ENCODE peak calls at places on chromosomes 1 and 21, in eight cellular contexts. S is CD8-positive, alpha-beta T cell; U is fibroblast of lung; E is left ventricle myocardium inferior; A is heart right ventricle; N is endodermal cell; D is uterus; R is IMR-90. Y is an unnamed sample. For H3K4me1, the result is how much of the 10 kb centered on the place peaks cover.

GRCh38 chr1:173395762-173396161 is 81.4 kb upstream of the PRDX6 start:
- DNase-seq in D (no peak), R (no peak), E (no peak), A (no peak), S (no peak), U (no peak), N (no peak), Y (no peak)

GRCh38 chr1:55147504-55147903 is 67.7 kb downstream of the USP24 start:
- DNase-seq in N (no peak), R (no peak), E (no peak), S (no peak), A (no peak), U (no peak), D (no peak), Y (no peak)

GRCh38 chr1:35390600-35391494 is 122.3 kb downstream of the ZMYM4 start:
- DNase-seq in N (peak), U (peak), S (no peak), E (no peak), A (no peak), R (peak), D (no peak), Y (no peak)

GRCh38 chr1:18676431-18676830 is 45.8 kb downstream of the PAX7 start:
- DNase-seq in U (no peak), S (no peak), D (no peak), R (no peak), A (no peak), E (no peak), N (no peak), Y (no peak)

GRCh38 chr21:28833181-28833580 is 159.5 kb downstream of the LTN1 start:
- DNase-seq in N (no peak), A (no peak), D (no peak), S (no peak), R (peak), E (no peak), U (no peak), Y (no peak)

GRCh38 chr1:145846191-145846590 is 761 bp downstream of the NUDT17 start:
- DNase-seq in A (no peak), D (no peak), S (peak), N (peak), U (peak), R (peak), E (no peak), Y (no peak)

GRCh38 chr1:77945345-77945744 is 33.5 kb downstream of the FUBP1 start:
- DNase-seq in R (no peak), N (no peak), E (no peak), U (no peak), A (no peak), D (no peak), S (no peak), Y (no peak)

GRCh38 chr1:91054780-91055481 is 33.1 kb upstream of the ZNF644 start:
- DNase-seq in U (no peak), N (no peak), S (no peak), D (no peak), R (no peak), A (no peak), E (no peak), Y (no peak)

GRCh38 chr21:46355161-46356004 is 31.4 kb downstream of the PCNT start:
- DNase-seq in E (no peak), U (no peak), N (no peak), R (no peak), D (no peak), A (no peak), S (peak), Y (no peak)

GRCh38 chr1:100834779-100835645 is 59.6 kb downstream of the EXTL2 start:
- DNase-seq in D (no peak), A (no peak), R (peak), E (no peak), S (no peak), U (no peak), N (peak), Y (peak)

GRCh38 chr1:94270801-94271203 is 33.4 kb upstream of the ARHGAP29 start:
- DNase-seq in U (peak), E (no peak), A (no peak), S (no peak), D (no peak), R (peak), N (no peak), Y (no peak)

GRCh38 chr1:22366346-22366745 is 85.3 kb upstream of the ZBTB40 start:
- DNase-seq in U (no peak), E (no peak), R (no peak), D (no peak), S (no peak), A (no peak), N (no peak), Y (no peak)

GRCh38 chr1:29186252-29186651 is 4.6 kb upstream of the SRSF4 start:
- DNase-seq in E (no peak), D (no peak), U (no peak), S (no peak), R (peak), N (no peak), A (no peak), Y (no peak)

GRCh38 chr1:210340751-210341328 is 12.1 kb downstream of the HHAT start:
- DNase-seq in U (no peak), N (no peak), E (no peak), R (no peak), A (no peak), S (no peak), D (no peak), Y (no peak)

GRCh38 chr1:116853680-116854191 is 56.0 kb upstream of the PTGFRN start:
- DNase-seq in E (no peak), U (peak), A (no peak), S (no peak), R (peak), D (peak), N (peak), Y (peak)

GRCh38 chr1:218369688-218370511 is 24.8 kb downstream of the TGFB2 start:
- DNase-seq in R (peak), A (no peak), U (peak), N (no peak), E (no peak), D (no peak), S (no peak), Y (no peak)

GRCh38 chr1:84884671-84885389 is 8.2 kb downstream of the LPAR3 start:
- DNase-seq in D (no peak), U (no peak), E (no peak), N (no peak), S (no peak), A (no peak), R (no peak), Y (no peak)

GRCh38 chr1:9126511-9126910 is 2.4 kb downstream of the GPR157 start:
- DNase-seq in A (no peak), N (no peak), U (no peak), E (no peak), S (no peak), D (no peak), R (no peak), Y (no peak)

GRCh38 chr1:51634618-51635017 is 17.7 kb downstream of the OSBPL9 start:
- DNase-seq in U (no peak), D (no peak), S (no peak), A (no peak), N (no peak), E (no peak), R (no peak), Y (no peak)

GRCh38 chr1:205111354-205111753 is 10.4 kb downstream of the RBBP5 start:
- DNase-seq in S (no peak), N (no peak), A (no peak), E (no peak), D (no peak), R (no peak), U (no peak), Y (no peak)

GRCh38 chr1:241356519-241357365 is at the start of gene RGS7:
- DNase-seq in E (peak), S (no peak), U (peak), A (peak), D (no peak), R (peak), N (peak), Y (no peak)

GRCh38 chr1:203206116-203206687 is 19.7 kb upstream of the CHI3L1 start:
- DNase-seq in U (peak), S (no peak), D (no peak), R (no peak), A (no peak), E (no peak), N (no peak), Y (no peak)

GRCh38 chr1:57638239-57638638 is 214.4 kb upstream of the DAB1 start:
- DNase-seq in S (no peak), E (no peak), D (no peak), U (no peak), A (no peak), R (no peak), N (no peak), Y (no peak)

GRCh38 chr1:21940492-21940891 is 3.4 kb upstream of the HSPG2 start:
- DNase-seq in U (no peak), E (no peak), A (no peak), R (no peak), N (no peak), S (no peak), D (no peak), Y (no peak)

GRCh38 chr1:73065585-73065984 is 783.2 kb upstream of the NEGR1 start:
- DNase-seq in U (no peak), R (no peak), D (no peak), N (peak), S (no peak), A (no peak), E (no peak), Y (no peak)

GRCh38 chr1:193322218-193322617 is 135.8 kb upstream of the B3GALT2 start:
- DNase-seq in S (no peak), A (no peak), U (peak), D (no peak), E (no peak), R (peak), N (no peak), Y (no peak)

GRCh38 chr1:246291141-246291540 is 215.9 kb downstream of the SMYD3 start:
- DNase-seq in A (no peak), D (no peak), U (no peak), N (no peak), S (no peak), E (no peak), R (no peak), Y (no peak)

GRCh38 chr1:10538608-10539355 is 64.0 kb downstream of the PEX14 start:
- DNase-seq in D (no peak), E (no peak), S (no peak), A (no peak), R (peak), N (no peak), U (no peak), Y (no peak)

GRCh38 chr1:160340866-160341265 is 2.2 kb downstream of the COPA start:
- DNase-seq in E (no peak), N (no peak), R (no peak), A (no peak), S (no peak), D (no peak), U (no peak), Y (no peak)

GRCh38 chr1:228087771-228088251 is 5.3 kb downstream of the ARF1 start:
- DNase-seq in D (no peak), E (peak), U (peak), A (no peak), R (peak), N (peak), S (no peak), Y (no peak)

GRCh38 chr21:44443291-44443890 is 11.9 kb upstream of the LRRC3 start:
- DNase-seq in U (no peak), R (no peak), A (no peak), N (no peak), S (no peak), D (no peak), E (peak), Y (no peak)
- H3K27ac ChIP-seq in U (no peak), R (no peak), A (no peak), N (no peak), S (no peak), D (no peak), E (no peak), Y (no peak)

GRCh38 chr1:165828103-165828558 is 717 bp downstream of the UCK2 start:
- DNase-seq in S (no peak), N (peak), R (peak), D (peak), U (peak), A (peak), E (peak), Y (no peak)
- TF ChIP-seq CTCF in S (no peak), N (peak), R (no peak), D (peak), U (no peak), A (no peak), E (no peak), Y (no peak)

GRCh38 chr1:27638047-27638734 is 3.2 kb upstream of the FGR start:
- DNase-seq in A (no peak), U (no peak), N (no peak), E (no peak), R (no peak), S (no peak), D (no peak), Y (no peak)
- H3K4me1 ChIP-seq in A (under half), U (under half), N (under half), E (under half), R (under half), S (under half), D (under half), Y (under half)

DNA sequence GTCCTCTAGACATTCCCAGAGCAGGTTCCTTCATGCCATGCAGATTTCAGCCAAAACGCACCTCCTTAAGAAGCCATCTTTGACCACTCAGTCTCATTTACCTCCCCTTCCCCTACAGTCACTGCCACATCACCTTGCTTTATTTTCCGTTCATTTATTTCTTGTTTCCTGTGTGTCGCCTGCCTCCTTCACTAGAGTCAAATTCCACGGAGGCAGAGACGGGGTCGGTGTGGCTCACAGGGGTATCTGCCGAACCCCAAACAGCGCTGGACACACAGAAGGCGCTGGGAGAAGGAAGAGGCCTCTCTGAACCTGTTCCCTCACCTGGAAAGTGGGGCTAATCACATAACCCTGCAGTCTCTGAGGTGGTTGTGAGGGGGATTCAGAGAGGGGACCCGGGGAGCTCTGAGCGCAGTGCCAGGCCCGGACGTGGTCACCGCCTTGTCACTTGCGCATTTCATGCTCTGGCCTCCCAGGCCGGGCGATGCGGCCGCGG is 23.6 kb upstream of the DMBX1 start:
- DNase-seq in R (no peak), N (no peak), E (no peak), A (no peak), S (no peak), D (no peak), U (no peak), Y (no peak)
- H3K27ac ChIP-seq in R (no peak), N (no peak), E (no peak), A (peak), S (no peak), D (no peak), U (no peak), Y (no peak)

GRCh38 chr1:62905872-62906271 is 121.9 kb downstream of the ATG4C start:
- DNase-seq in A (no peak), S (no peak), N (no peak), E (no peak), R (no peak), D (no peak), U (no peak), Y (no peak)

GRCh38 chr1:62906428-62906886 is 122.5 kb downstream of the ATG4C start:
- DNase-seq in D (no peak), A (no peak), E (no peak), S (no peak), N (peak), R (peak), U (no peak), Y (no peak)

GRCh38 chr1:62905309-62905708 is 121.4 kb downstream of the ATG4C start:
- DNase-seq in S (no peak), U (no peak), D (no peak), R (no peak), A (no peak), N (no peak), E (no peak), Y (no peak)

GRCh38 chr1:62903522-62903921 is 119.6 kb downstream of the ATG4C start:
- DNase-seq in S (no peak), D (no peak), R (no peak), N (no peak), A (no peak), U (no peak), E (no peak), Y (no peak)

DNA sequence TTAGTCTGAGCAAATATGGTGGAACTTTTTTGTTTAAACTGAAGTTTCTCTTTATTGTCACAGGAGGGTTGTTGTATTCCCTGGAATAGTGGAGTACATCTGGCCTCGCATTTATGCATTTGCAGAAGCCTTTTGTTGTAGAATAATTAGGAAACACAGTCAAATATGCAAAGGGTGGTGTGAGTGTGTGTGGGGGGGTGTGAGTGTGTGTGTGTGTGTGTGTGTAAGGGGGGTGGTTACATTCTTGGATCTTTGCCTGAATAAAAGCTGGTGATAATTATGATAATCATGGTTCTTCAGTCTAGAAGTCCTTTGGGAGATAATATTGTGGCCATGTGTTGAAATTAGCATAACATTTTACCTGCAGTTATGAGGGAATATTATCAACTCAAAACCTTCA is 120.6 kb downstream of the ATG4C start:
- DNase-seq in S (no peak), E (no peak), A (no peak), R (no peak), U (no peak), N (no peak), D (no peak), Y (no peak)
- TF ChIP-seq CTCF in S (no peak), E (no peak), A (no peak), R (no peak), U (no peak), N (no peak), D (no peak), Y (no peak)

Y was measured in Panc1.